ENCODE peak calls at places on chromosomes 6 and 20, in six cellular contexts. F is ovary, S is thyroid gland, M is A549, A is stomach, Z is prostate gland. R is an unnamed sample. For H3K4me1, the result is how much of the 10 kb centered on the place peaks cover.

GRCh38 chr6:163904161-163904560 is 489.6 kb downstream of the QKI start:
- DNase-seq in Z (no peak), A (no peak), F (no peak), S (no peak), M (no peak), R (no peak)

GRCh38 chr6:37624606-37625574 is 72.8 kb downstream of the MDGA1 start:
- DNase-seq in Z (peak), F (peak), S (peak), M (no peak), A (peak), R (peak)

GRCh38 chr20:25567286-25567685 is 18.0 kb downstream of the NINL start:
- DNase-seq in Z (no peak), F (no peak), A (no peak), S (no peak), M (no peak), R (no peak)

GRCh38 chr6:158903801-158904200 is 84.6 kb upstream of the EZR start:
- DNase-seq in Z (no peak), F (no peak), S (no peak), A (no peak), M (no peak), R (no peak)

GRCh38 chr20:25005220-25005619 is 12.7 kb upstream of the APMAP start:
- DNase-seq in M (peak), A (peak), Z (peak), F (peak), S (peak), R (no peak)

GRCh38 chr20:50758992-50759391 is 27.6 kb downstream of the PARD6B start:
- DNase-seq in M (no peak), F (no peak), Z (no peak), S (no peak), A (no peak), R (no peak)

GRCh38 chr6:24720131-24720603 is 1.2 kb upstream of the C6orf62 start:
- DNase-seq in F (peak), M (peak), Z (peak), A (peak), S (peak), R (peak)

GRCh38 chr6:34676140-34676539 is 20.4 kb downstream of the ILRUN start:
- DNase-seq in A (no peak), S (no peak), F (no peak), Z (no peak), M (no peak), R (no peak)

GRCh38 chr20:32524871-32525501 is 60.1 kb downstream of the NOL4L start:
- DNase-seq in S (peak), A (peak), M (no peak), Z (peak), F (no peak), R (peak)

GRCh38 chr6:168196881-168197635 is 118.0 kb upstream of the FRMD1 start:
- DNase-seq in S (no peak), Z (no peak), A (peak), M (no peak), F (no peak), R (no peak)

GRCh38 chr6:137240168-137240567 is 21.0 kb upstream of the IFNGR1 start:
- DNase-seq in S (peak), A (no peak), F (no peak), Z (no peak), M (no peak), R (no peak)

GRCh38 chr20:51062065-51062464 is 39.2 kb upstream of the KCNG1 start:
- DNase-seq in M (no peak), A (no peak), S (no peak), F (no peak), Z (no peak), R (no peak)

GRCh38 chr6:16543491-16543890 is 217.8 kb downstream of the ATXN1 start:
- DNase-seq in A (no peak), Z (no peak), M (no peak), F (no peak), S (no peak), R (no peak)

GRCh38 chr20:49668181-49668877 is 45.3 kb downstream of the B4GALT5 start:
- DNase-seq in Z (no peak), M (no peak), S (no peak), A (peak), F (no peak), R (peak)

GRCh38 chr6:68651018-68651985 is 16.2 kb downstream of the ADGRB3 start:
- DNase-seq in S (no peak), A (no peak), F (no peak), Z (no peak), M (no peak), R (no peak)

GRCh38 chr6:3625980-3626533 is 125.5 kb downstream of the PXDC1 start:
- DNase-seq in F (no peak), Z (no peak), A (no peak), M (no peak), S (no peak), R (no peak)

GRCh38 chr6:3624268-3625136 is 127.0 kb downstream of the PXDC1 start:
- DNase-seq in Z (no peak), S (no peak), F (no peak), M (no peak), A (no peak), R (no peak)

GRCh38 chr6:3627501-3627900 is 124.0 kb downstream of the PXDC1 start:
- DNase-seq in S (no peak), F (no peak), Z (no peak), A (no peak), M (no peak), R (no peak)

GRCh38 chr6:3623451-3624267 is 127.9 kb downstream of the PXDC1 start:
- DNase-seq in M (no peak), S (peak), Z (no peak), A (no peak), F (no peak), R (no peak)

DNA sequence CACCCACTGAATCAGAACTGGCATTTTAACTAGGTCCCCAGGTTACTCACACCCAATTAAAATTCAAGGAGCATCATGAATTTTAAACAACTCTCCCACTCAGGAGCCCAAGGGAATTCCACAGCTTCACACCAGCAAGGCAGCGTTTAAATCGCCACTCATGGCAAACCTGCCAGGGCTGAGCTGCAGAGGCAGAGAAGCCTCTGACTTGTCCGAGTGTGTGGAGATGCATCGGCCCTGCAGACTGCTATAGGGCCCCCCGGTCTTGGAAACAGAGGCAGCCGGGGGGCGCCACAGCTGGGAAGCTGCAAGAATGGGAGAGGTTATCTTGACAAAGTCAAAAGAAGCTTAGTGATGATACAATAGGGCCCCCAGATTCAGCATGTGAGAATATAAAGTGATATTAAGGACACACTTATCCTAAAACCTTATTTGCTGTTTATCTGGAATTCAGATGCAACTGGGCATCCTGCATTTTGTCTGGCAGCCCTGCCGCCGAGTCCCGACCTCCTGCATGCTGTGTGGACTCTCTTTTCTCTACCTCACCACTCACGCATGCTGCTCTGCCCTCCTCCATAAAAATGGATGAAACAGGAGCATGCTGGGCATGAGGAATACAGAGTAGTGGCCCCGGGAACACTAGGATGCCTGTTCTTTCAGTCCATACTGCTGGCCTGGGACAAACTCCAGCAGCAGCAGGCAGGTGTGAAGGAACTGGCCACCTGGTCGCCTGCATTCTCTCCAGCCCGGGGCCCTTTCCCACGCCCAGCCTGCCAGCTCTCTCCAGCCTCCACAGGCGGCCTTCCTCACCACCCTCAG is 126.1 kb downstream of the PXDC1 start:
- DNase-seq in F (no peak), A (no peak), S (no peak), Z (no peak), M (no peak), R (no peak)
- TF ChIP-seq CTCF in F (no peak), A (no peak), S (no peak), Z (no peak), M (no peak), R (no peak)

GRCh38 chr6:14038636-14039035 is 78.9 kb upstream of the CD83 start:
- DNase-seq in F (no peak), A (no peak), S (no peak), M (no peak), Z (no peak), R (no peak)

GRCh38 chr6:14036911-14037310 is 80.7 kb upstream of the CD83 start:
- DNase-seq in Z (no peak), F (no peak), A (no peak), S (no peak), M (no peak), R (no peak)

GRCh38 chr6:14037402-14038277 is 79.9 kb upstream of the CD83 start:
- DNase-seq in A (no peak), F (no peak), Z (no peak), S (no peak), M (no peak), R (no peak)

GRCh38 chr6:14040042-14040441 is 77.5 kb upstream of the CD83 start:
- DNase-seq in Z (no peak), F (no peak), M (no peak), A (no peak), S (no peak), R (no peak)

DNA sequence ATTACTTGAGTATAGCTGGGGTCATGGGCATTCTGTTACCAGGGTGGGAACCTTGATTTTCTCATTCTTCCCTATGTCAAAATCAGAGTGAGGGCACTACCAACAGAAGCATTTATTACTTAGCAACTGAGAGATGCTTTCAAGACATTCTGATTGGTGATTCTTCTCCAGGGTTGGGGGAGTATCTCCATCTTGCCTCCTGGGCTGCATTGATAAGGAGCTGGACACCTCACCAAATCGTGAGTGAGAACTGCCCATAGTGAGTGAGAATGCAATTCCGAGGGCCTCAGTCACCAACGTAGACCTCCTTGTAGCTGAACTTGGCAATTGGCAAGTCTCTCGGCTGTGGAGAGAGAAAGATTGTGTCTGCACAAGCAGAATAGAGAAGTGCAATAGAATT is 78.5 kb upstream of the CD83 start:
- DNase-seq in S (no peak), M (no peak), F (no peak), Z (no peak), A (no peak), R (no peak)
- H3K4me1 ChIP-seq in S (under half), M (under half), F (under half), Z (under half), A (under half), R (under half)

GRCh38 chr6:36609582-36609981 is 15.4 kb downstream of the SRSF3 start:
- DNase-seq in F (peak), M (no peak), A (no peak), S (no peak), Z (no peak), R (no peak)
- TF ChIP-seq POLR2A in F (no peak), M (no peak), A (no peak), S (no peak), Z (no peak), R (no peak)

GRCh38 chr20:47296950-47297349 is 59.5 kb downstream of the ZMYND8 start:
- DNase-seq in F (no peak), S (no peak), M (peak), A (no peak), Z (no peak), R (peak)
- TF ChIP-seq CTCF in F (no peak), S (no peak), M (peak), A (no peak), Z (no peak), R (no peak)

GRCh38 chr6:165643015-165643414 is 20.0 kb downstream of the PDE10A start:
- DNase-seq in A (no peak), F (no peak), M (no peak), S (no peak), Z (no peak), R (no peak)
- H3K4me1 ChIP-seq in A (under half), F (under half), M (under half), S (under half), Z (under half), R (under half)

GRCh38 chr6:110815260-110816109 is at the start of gene CDK19:
- DNase-seq in S (peak), Z (peak), F (peak), A (peak), M (peak), R (peak)
- TF ChIP-seq POLR2A in S (peak), Z (peak), F (peak), A (peak), M (peak), R (peak)

GRCh38 chr20:36506253-36506652 is 35.1 kb upstream of the MYL9 start:
- DNase-seq in A (no peak), F (no peak), S (no peak), M (peak), Z (no peak), R (no peak)
- TF ChIP-seq CTCF in A (no peak), F (no peak), S (no peak), M (peak), Z (no peak), R (no peak)

GRCh38 chr6:108578166-108578565 is 17.4 kb downstream of the FOXO3 start:
- DNase-seq in A (no peak), M (no peak), Z (no peak), F (no peak), S (no peak), R (no peak)

GRCh38 chr6:108574457-108575149 is 13.9 kb downstream of the FOXO3 start:
- DNase-seq in M (no peak), S (no peak), Z (peak), F (no peak), A (no peak), R (peak)

GRCh38 chr6:108578595-108579038 is 17.9 kb downstream of the FOXO3 start:
- DNase-seq in S (no peak), F (no peak), Z (no peak), M (no peak), A (no peak), R (peak)

GRCh38 chr6:108576724-108577123 is 16.0 kb downstream of the FOXO3 start:
- DNase-seq in A (no peak), Z (no peak), S (no peak), F (no peak), M (no peak), R (no peak)

GRCh38 chr6:108575905-108576494 is 15.3 kb downstream of the FOXO3 start:
- DNase-seq in M (no peak), F (no peak), S (no peak), Z (no peak), A (no peak), R (no peak)
- H3K4me1 ChIP-seq in M (under half), F (under half), S (under half), Z (under half), A (half or more), R (under half)

GRCh38 chr6:3884007-3884745 is 35.0 kb downstream of the FAM50B start:
- DNase-seq in Z (no peak), M (peak), S (no peak), A (no peak), F (no peak), R (no peak)
- TF ChIP-seq POLR2A in Z (no peak), M (no peak), S (no peak), A (no peak), F (no peak), R (no peak)

R was measured in testis.